ENCODE peak calls at places on chromosomes 12 and 14, in seven cellular contexts. Z, W, E, Y, Q, N and K are unnamed samples.

GRCh38 chr14:103547941-103548462 is 14.5 kb downstream of the BAG5 start:
- DNase-seq in Z (no peak), W (no peak), E (no peak), Y (no peak), Q (no peak), N (no peak), K (no peak)

GRCh38 chr12:60693019-60693626 is 1097.3 kb downstream of the SLC16A7 start:
- DNase-seq in Z (no peak), W (no peak), E (no peak), Y (no peak), Q (no peak), N (no peak), K (no peak)

GRCh38 chr12:88549929-88550328 is 30.3 kb downstream of the KITLG start:
- DNase-seq in Z (no peak), W (no peak), E (no peak), Y (no peak), Q (no peak), N (no peak), K (no peak)

GRCh38 chr12:14937689-14938088 is 648 bp downstream of the ERP27 start:
- DNase-seq in Z (no peak), W (peak), E (no peak), Y (no peak), Q (no peak), N (no peak), K (no peak)

GRCh38 chr12:12365931-12366431 is 9.1 kb downstream of the BORCS5 start:
- DNase-seq in Z (no peak), W (no peak), E (no peak), Y (no peak), Q (no peak), N (no peak), K (no peak)

GRCh38 chr14:32480337-32480736 is 151.2 kb downstream of the AKAP6 start:
- DNase-seq in Z (no peak), W (no peak), E (no peak), Y (no peak), Q (no peak), N (no peak), K (no peak)

GRCh38 chr12:72296389-72296788 is 24.2 kb downstream of the TRHDE start:
- DNase-seq in Z (no peak), W (peak), E (no peak), Y (no peak), Q (no peak), N (peak), K (no peak)

GRCh38 chr12:17802657-17803641 is 287.0 kb downstream of the RERGL start:
- DNase-seq in Z (no peak), W (no peak), E (no peak), Y (no peak), Q (no peak), N (no peak), K (no peak)

DNA sequence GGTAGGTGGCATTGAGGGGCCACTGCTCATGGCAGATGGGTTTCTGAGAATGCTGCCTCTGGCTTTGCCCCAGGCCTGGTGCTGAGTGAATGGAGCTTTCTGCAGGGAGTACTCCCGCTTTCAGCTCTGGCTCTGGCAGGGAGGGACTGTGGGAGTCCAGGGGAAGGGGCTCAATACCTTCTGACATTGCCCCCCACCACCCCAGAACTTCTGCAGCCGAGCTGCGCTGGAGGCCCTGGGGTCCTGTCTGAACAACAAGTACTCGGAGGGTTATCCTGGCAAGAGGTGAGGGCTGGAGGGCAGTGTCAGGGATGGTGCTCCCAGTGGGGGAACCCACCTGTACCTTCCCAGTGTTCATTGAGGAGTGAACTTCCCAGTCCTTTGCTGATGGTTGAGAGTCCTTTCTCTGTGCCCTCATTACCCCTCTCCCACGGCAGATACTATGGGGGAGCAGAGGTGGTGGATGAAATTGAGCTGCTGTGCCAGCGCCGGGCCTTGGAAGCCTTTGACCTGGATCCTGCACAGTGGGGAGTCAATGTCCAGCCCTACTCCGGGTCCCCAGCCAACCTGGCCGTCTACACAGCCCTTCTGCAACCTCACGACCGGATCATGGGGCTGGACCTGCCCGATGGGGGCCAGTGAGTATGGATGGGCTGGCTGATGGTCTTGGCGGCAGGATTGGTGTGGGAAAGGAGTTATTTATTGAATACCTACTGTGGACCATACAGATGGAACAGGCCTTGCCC is 1.9 kb downstream of the SHMT2 start:
- DNase-seq in Z (no peak), W (no peak), E (no peak), Y (no peak), Q (no peak), N (no peak), K (no peak)
- H3K4me3 ChIP-seq in Z (no peak), W (peak), E (no peak), Y (no peak), Q (no peak), N (peak), K (no peak)

GRCh38 chr12:46530373-46531056 is 157.9 kb upstream of the SLC38A2 start:
- DNase-seq in Z (no peak), W (no peak), E (no peak), Y (no peak), Q (no peak), N (no peak), K (no peak)
- TF ChIP-seq POLR2A in Z (no peak), W (no peak), E (no peak), Y (no peak), Q (no peak), N (no peak), K (no peak)

DNA sequence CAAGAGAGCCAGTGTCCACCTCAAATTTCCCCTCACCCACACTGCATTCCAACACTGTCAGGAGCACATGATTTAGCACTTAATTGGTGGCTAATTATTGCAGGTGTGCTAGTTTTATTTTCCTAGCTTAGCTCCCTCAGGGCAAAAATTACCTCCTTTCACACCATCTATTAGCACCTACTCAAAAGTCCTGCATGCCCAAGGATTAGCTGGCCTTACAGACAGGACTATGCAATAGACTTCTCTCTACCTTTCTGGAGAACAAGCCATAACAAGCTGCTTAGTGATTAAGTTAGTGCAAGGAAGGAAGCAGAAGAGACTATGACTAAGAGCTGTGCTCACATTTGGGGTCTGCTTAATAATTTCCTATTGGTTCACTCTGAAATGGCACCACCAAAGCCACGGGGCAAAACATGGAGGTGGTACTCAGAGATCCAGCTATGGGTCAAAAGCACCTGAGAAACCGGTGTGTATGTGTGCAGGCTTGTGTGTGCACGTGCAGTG is 69.5 kb downstream of the STON2 start:
- DNase-seq in Z (no peak), W (no peak), E (no peak), Y (no peak), Q (no peak), N (no peak), K (no peak)
- H3K4me3 ChIP-seq in Z (no peak), W (no peak), E (no peak), Y (no peak), Q (no peak), N (no peak), K (no peak)

DNA sequence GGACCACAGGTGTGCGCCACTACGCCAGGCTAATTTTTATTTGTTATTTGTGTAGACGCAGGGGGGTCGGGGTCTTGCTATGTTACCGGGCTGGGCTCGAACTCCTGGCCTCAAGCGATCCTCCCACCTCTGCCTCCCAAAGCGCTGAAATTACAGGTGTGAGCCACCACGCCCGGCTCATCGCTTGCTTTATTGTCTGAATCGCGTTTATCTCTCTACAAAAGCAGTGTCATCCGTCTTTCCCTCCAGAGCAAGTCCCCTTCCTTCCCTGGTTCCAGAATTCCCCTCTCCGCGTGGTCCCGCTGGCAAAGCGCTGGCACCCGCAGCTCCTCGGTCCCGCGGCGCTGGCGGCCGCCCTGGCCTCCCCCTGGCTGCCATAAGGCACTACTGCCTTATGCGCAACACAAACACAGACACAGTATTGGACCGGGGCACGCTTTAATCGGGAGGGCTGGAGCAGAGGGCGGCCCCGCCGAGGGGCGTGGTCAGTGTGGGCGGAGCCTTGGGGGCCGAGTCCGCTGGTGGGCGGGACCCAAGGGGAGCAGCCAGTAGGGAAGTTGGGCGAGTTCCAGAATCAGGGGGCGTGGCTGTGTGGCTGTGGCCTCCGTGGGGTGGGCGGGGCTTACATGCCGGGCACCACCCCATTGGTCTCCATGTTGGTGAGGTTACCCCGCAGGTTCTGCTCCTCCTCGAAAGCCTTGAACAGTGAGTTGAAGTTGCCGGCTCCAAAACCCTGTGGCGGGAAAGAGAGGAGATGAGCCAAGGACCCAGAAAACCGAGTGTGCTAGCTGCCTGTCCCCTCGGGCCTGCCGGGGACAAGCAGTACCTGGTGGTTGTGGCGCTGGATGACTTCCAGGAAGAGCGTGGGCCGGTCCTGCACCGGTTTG is 19.3 kb downstream of the HPD start:
- DNase-seq in Z (peak), W (peak), E (peak), Y (peak), Q (peak), N (peak), K (peak)
- TF ChIP-seq POLR2A in Z (peak), W (peak), E (no peak), Y (no peak), Q (peak), N (peak), K (no peak)

GRCh38 chr14:105421723-105422615 is 2.3 kb downstream of the MTA1 start:
- DNase-seq in Z (no peak), W (no peak), E (no peak), Y (no peak), Q (no peak), N (no peak), K (no peak)
- H3K4me3 ChIP-seq in Z (no peak), W (peak), E (peak), Y (no peak), Q (no peak), N (no peak), K (no peak)